ENCODE peak calls at places on chromosome 14, in seven cellular contexts. X is A549, N is uterus, Q is stomach, I is prostate gland, J is heart left ventricle, R is right lobe of liver. V is an unnamed sample.

GRCh38 chr14:102493585-102493984 is 16.0 kb downstream of the ANKRD9 start:
- DNase-seq in X (no peak), N (no peak), Q (no peak), I (no peak), J (no peak), R (no peak), V (no peak)

GRCh38 chr14:104184911-104185499 is 46.6 kb downstream of the KIF26A start:
- DNase-seq in X (peak; percentile 26), N (peak; percentile 28), Q (no peak), I (no peak), J (peak; percentile 72), R (no peak), V (no peak)

GRCh38 chr14:89489796-89490506 is 72.9 kb upstream of the FOXN3 start:
- DNase-seq in X (no peak), N (no peak), Q (no peak), I (no peak), J (no peak), R (no peak), V (no peak)

GRCh38 chr14:50961606-50962259 is 17.4 kb upstream of the PYGL start:
- DNase-seq in X (peak; percentile 78), N (peak; percentile 43), Q (no peak), I (peak; percentile 44), J (no peak), R (no peak), V (no peak)

GRCh38 chr14:61153436-61153835 is 127.7 kb downstream of the TMEM30B start:
- DNase-seq in X (no peak), N (no peak), Q (no peak), I (no peak), J (no peak), R (no peak), V (no peak)

GRCh38 chr14:88352299-88353097 is 29.4 kb upstream of the KCNK10 start:
- DNase-seq in X (no peak), N (no peak), Q (no peak), I (no peak), J (no peak), R (no peak), V (no peak)

GRCh38 chr14:100271247-100271939 is 32.4 kb downstream of the YY1 start:
- DNase-seq in X (peak; percentile 39), N (no peak), Q (peak; percentile 68), I (peak; percentile 88), J (no peak), R (peak; percentile 70), V (peak; percentile 84)

GRCh38 chr14:87656315-87656714 is 336.7 kb downstream of the GALC start:
- DNase-seq in X (no peak), N (no peak), Q (no peak), I (no peak), J (no peak), R (no peak), V (no peak)

GRCh38 chr14:102644523-102644922 is 52.1 kb downstream of the RCOR1 start:
- DNase-seq in X (no peak), N (no peak), Q (no peak), I (no peak), J (no peak), R (no peak), V (no peak)

GRCh38 chr14:95189400-95190162 is 32.3 kb upstream of the DICER1 start:
- DNase-seq in X (no peak), N (no peak), Q (no peak), I (no peak), J (no peak), R (no peak), V (no peak)

GRCh38 chr14:104105071-104105821 is 19.7 kb downstream of the ASPG start:
- DNase-seq in X (no peak), N (no peak), Q (peak; percentile 33), I (no peak), J (no peak), R (peak; percentile 47), V (no peak)

GRCh38 chr14:53509227-53509822 is 356.2 kb upstream of the DDHD1 start:
- DNase-seq in X (no peak), N (peak; percentile 79), Q (no peak), I (no peak), J (peak; percentile 29), R (no peak), V (peak; percentile 45)

GRCh38 chr14:85534914-85535313 is 5.0 kb downstream of the FLRT2 start:
- DNase-seq in X (no peak), N (no peak), Q (no peak), I (no peak), J (no peak), R (no peak), V (no peak)

GRCh38 chr14:96424104-96424989 is 32.4 kb downstream of the AK7 start:
- DNase-seq in X (peak; percentile 74), N (no peak), Q (peak; percentile 38), I (peak; percentile 50), J (peak; percentile 13), R (peak; percentile 50), V (peak; percentile 33)

GRCh38 chr14:99522457-99522891 is 41.3 kb downstream of the CCNK start:
- DNase-seq in X (peak; percentile 55), N (peak; percentile 68), Q (no peak), I (no peak), J (no peak), R (no peak), V (no peak)

GRCh38 chr14:20680843-20681347 is 3.5 kb upstream of the RNASE4 start:
- DNase-seq in X (no peak), N (no peak), Q (peak; percentile 41), I (no peak), J (no peak), R (no peak), V (peak; percentile 81)

GRCh38 chr14:26730929-26731618 is 133.2 kb upstream of the NOVA1 start:
- DNase-seq in X (peak; percentile 24), N (no peak), Q (no peak), I (no peak), J (no peak), R (no peak), V (no peak)

GRCh38 chr14:95318870-95319311 is 817 bp downstream of the CLMN start:
- DNase-seq in X (no peak), N (peak; percentile 36), Q (no peak), I (no peak), J (no peak), R (no peak), V (no peak)

GRCh38 chr14:99689266-99690236 is 5.5 kb downstream of the CYP46A1 start:
- DNase-seq in X (no peak), N (no peak), Q (no peak), I (no peak), J (no peak), R (peak; percentile 28), V (no peak)

GRCh38 chr14:94702629-94703028 is 67.3 kb downstream of the GSC start:
- DNase-seq in X (no peak), N (no peak), Q (no peak), I (no peak), J (no peak), R (no peak), V (no peak)

GRCh38 chr14:64760146-64760755 is 56.0 kb downstream of the PLEKHG3 start:
- DNase-seq in X (peak; percentile 76), N (peak; percentile 39), Q (peak; percentile 70), I (no peak), J (no peak), R (peak; percentile 67), V (peak; percentile 55)

GRCh38 chr14:64758025-64758521 is 53.8 kb downstream of the PLEKHG3 start:
- DNase-seq in X (peak; percentile 45), N (peak; percentile 65), Q (no peak), I (no peak), J (no peak), R (no peak), V (peak; percentile 57)

GRCh38 chr14:64759555-64759938 is 55.3 kb downstream of the PLEKHG3 start:
- DNase-seq in X (no peak), N (no peak), Q (no peak), I (no peak), J (no peak), R (no peak), V (no peak)

GRCh38 chr14:64757601-64758000 is 53.4 kb downstream of the PLEKHG3 start:
- DNase-seq in X (no peak), N (no peak), Q (no peak), I (no peak), J (no peak), R (no peak), V (no peak)

GRCh38 chr14:64758711-64759554 is 54.7 kb downstream of the PLEKHG3 start:
- DNase-seq in X (peak; percentile 82), N (peak; percentile 83), Q (peak; percentile 56), I (no peak), J (peak; percentile 57), R (no peak), V (peak; percentile 75)
- H3K4me1 ChIP-seq in X (peaks cover 84% of the 10 kb centered on the region), N (peaks cover 13% of the 10 kb centered on the region), Q (peaks cover 42% of the 10 kb centered on the region), I (peaks cover 12% of the 10 kb centered on the region), J (peaks cover 34% of the 10 kb centered on the region), R (no peaks in the 10 kb centered on the region), V (peaks cover 64% of the 10 kb centered on the region)

DNA sequence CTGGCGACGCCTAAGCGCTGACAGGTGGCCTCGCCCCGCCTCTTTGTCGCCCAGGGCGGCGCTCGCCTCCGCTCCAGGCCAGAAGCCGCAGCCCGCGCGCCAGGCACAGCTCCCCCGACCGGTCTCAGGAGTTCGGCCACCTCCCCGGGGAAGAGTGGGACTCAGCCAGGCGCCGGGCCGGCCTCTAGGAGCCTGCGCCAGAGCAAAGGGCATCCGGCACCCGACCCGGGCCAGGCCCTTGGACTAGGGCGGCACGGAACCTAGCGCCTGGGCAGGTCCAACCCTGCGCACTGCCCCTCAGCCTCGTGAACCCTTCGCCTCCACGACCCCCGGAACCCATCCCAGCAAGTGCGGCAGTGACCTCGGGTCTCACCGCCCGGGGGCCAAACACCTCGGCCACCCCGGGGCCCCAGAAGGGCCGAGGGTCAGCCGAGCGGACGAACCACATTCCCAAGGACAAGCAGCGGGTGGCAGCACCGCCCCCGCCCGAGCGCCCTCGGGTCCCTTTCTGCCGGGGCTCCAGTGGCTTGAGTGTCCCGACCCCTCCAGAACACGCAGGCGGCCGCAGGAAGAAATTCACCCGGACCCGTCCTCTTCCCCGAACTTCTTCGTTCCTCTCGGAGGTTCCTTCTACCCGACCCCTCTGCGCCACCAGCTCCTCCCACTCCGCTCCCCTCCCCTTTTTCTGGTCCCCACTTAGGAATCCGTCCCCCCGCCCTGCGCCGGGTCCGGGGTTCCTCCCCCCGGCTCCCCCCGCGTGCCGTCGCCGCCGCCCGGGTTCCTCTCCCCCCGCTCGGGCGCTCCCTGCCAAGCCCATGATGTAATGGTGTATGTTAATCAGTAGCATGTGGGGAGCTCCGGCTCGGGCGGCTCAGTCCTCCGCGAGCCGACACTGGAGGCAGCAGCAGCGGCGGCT is 1.4 kb upstream of the SAMD4A start:
- DNase-seq in X (peak; percentile 83), N (peak; percentile 98), Q (peak; percentile 94), I (peak; percentile 91), J (peak; percentile 96), R (peak; percentile 96), V (peak; percentile 96)
- TF ChIP-seq POLR2A in X (peak; percentile 49), N (peak; percentile 85), Q (peak; percentile 76), I (peak; percentile 81), J (peak; percentile 50), R (peak; percentile 98), V (peak; percentile 98)

DNA sequence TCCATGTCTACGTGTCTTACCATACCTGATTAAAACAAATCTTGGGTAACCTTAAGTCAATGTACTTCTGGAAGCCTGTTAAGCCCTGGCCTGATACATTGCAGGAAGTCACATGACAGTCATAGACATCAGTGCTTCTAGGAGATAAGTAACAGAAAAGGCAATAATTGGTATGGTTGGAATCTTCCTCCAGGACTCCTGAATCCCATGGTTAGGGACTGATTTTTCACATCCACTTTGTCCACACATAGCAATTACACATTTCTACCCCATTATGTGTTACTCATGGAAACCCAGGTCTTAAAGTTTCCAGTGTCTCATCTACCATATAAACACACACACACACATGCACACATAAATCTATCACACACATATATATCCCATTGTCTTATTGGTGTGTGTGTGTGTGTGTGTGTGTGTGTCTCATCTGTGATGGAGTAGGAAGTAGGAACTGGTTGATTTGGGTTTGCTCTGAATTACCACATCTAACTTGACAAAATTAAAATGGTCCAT is 525.3 kb downstream of the FUT8 start:
- DNase-seq in X (no peak), N (no peak), Q (no peak), I (no peak), J (no peak), R (no peak), V (no peak)
- H3K4me3 ChIP-seq in X (no peak overlapping the region), N (no peak overlapping the region), Q (no peak overlapping the region), I (no peak overlapping the region), J (no peak overlapping the region), R (no peak overlapping the region), V (no peak overlapping the region)

GRCh38 chr14:90985601-90986242 is 74.7 kb downstream of the RPS6KA5 start:
- DNase-seq in X (no peak), N (no peak), Q (no peak), I (no peak), J (no peak), R (no peak), V (no peak)
- H3K4me1 ChIP-seq in X (no peaks in the 10 kb centered on the region), N (no peaks in the 10 kb centered on the region), Q (no peaks in the 10 kb centered on the region), I (no peaks in the 10 kb centered on the region), J (no peaks in the 10 kb centered on the region), R (no peaks in the 10 kb centered on the region), V (no peaks in the 10 kb centered on the region)